ENCODE peak calls at places on chromosomes 16 and 17, in ten cellular contexts. R is omental fat pad, D is body of pancreas, E is mesothelial cell of epicardium, G is uterus, Z is neural crest cell, X is nephron progenitor cell, I is fibroblast of mammary gland, N is Calu3, M is GM12865. U is an unnamed sample.

GRCh38 chr17:80772906-80773242 is 218.8 kb upstream of the CHMP6 start:
- DNase-seq in R (no peak), D (no peak), E (no peak), G (no peak), Z (no peak), X (no peak), I (no peak), N (no peak), M (no peak), U (no peak)

GRCh38 chr17:79659376-79659775 is 48.5 kb upstream of the RBFOX3 start:
- DNase-seq in R (no peak), D (no peak), E (no peak), G (no peak), Z (no peak), X (no peak), I (no peak), N (no peak), M (no peak), U (no peak)

GRCh38 chr16:63596716-63597115 is 1525.1 kb downstream of the CDH11 start:
- DNase-seq in R (no peak), D (no peak), E (no peak), G (no peak), Z (no peak), X (no peak), I (no peak), N (no peak), M (no peak), U (no peak)

GRCh38 chr16:4290236-4290830 is 17.5 kb upstream of the TFAP4 start:
- DNase-seq in R (no peak), D (no peak), E (no peak), G (no peak), Z (no peak), X (no peak), I (peak), N (peak), M (no peak), U (peak)

GRCh38 chr16:2008631-2009301 is 855 bp downstream of the ZNF598 start:
- DNase-seq in R (no peak), D (no peak), E (no peak), G (no peak), Z (no peak), X (no peak), I (peak), N (no peak), M (peak), U (peak)

GRCh38 chr17:48611681-48612455 is 1.1 kb upstream of the HOXB7 start:
- DNase-seq in R (no peak), D (no peak), E (no peak), G (no peak), Z (no peak), X (peak), I (no peak), N (peak), M (no peak), U (no peak)

GRCh38 chr17:37743612-37743874 is 1.3 kb downstream of the HNF1B start:
- DNase-seq in R (no peak), D (peak), E (no peak), G (no peak), Z (no peak), X (peak), I (no peak), N (peak), M (no peak), U (no peak)

GRCh38 chr17:80647746-80648145 is 103.1 kb downstream of the RPTOR start:
- DNase-seq in R (no peak), D (no peak), E (no peak), G (no peak), Z (no peak), X (no peak), I (peak), N (no peak), M (no peak), U (peak)

GRCh38 chr17:44765965-44766364 is 7.2 kb downstream of the ADAM11 start:
- DNase-seq in R (no peak), D (no peak), E (no peak), G (no peak), Z (no peak), X (no peak), I (no peak), N (no peak), M (no peak), U (no peak)

GRCh38 chr17:5378566-5379207 is 40.8 kb downstream of the NUP88 start:
- DNase-seq in R (no peak), D (no peak), E (no peak), G (no peak), Z (no peak), X (no peak), I (no peak), N (no peak), M (no peak), U (no peak)

GRCh38 chr17:80891096-80892018 is 100.3 kb upstream of the CHMP6 start:
- DNase-seq in R (no peak), D (no peak), E (no peak), G (no peak), Z (no peak), X (no peak), I (peak), N (no peak), M (peak), U (peak)

GRCh38 chr17:13374203-13375143 is 227.3 kb downstream of the HS3ST3A1 start:
- DNase-seq in R (no peak), D (no peak), E (no peak), G (no peak), Z (no peak), X (no peak), I (no peak), N (no peak), M (no peak), U (no peak)

GRCh38 chr17:75271233-75271954 is 363 bp upstream of the MIF4GD start:
- DNase-seq in R (no peak), D (peak), E (peak), G (peak), Z (peak), X (peak), I (no peak), N (peak), M (peak), U (peak)

GRCh38 chr17:67374329-67375053 is 2.6 kb upstream of the PITPNC1 start:
- DNase-seq in R (peak), D (peak), E (peak), G (peak), Z (peak), X (peak), I (peak), N (peak), M (peak), U (peak)

GRCh38 chr17:81902023-81902652 is at the start of gene NPB:
- DNase-seq in R (no peak), D (no peak), E (peak), G (no peak), Z (no peak), X (peak), I (no peak), N (peak), M (no peak), U (no peak)

GRCh38 chr17:1434150-1434549 is 21.9 kb downstream of the CRK start:
- DNase-seq in R (no peak), D (no peak), E (no peak), G (no peak), Z (no peak), X (no peak), I (no peak), N (no peak), M (no peak), U (no peak)

GRCh38 chr16:29816694-29817441 is 916 bp downstream of the PAGR1 start:
- DNase-seq in R (no peak), D (peak), E (no peak), G (peak), Z (peak), X (peak), I (peak), N (peak), M (peak), U (peak)

GRCh38 chr17:31392856-31393748 is 1.6 kb downstream of the RAB11FIP4 start:
- DNase-seq in R (no peak), D (no peak), E (no peak), G (no peak), Z (no peak), X (no peak), I (no peak), N (no peak), M (no peak), U (no peak)

GRCh38 chr17:54903375-54903774 is 2.7 kb downstream of the TOM1L1 start:
- DNase-seq in R (no peak), D (peak), E (no peak), G (no peak), Z (no peak), X (no peak), I (peak), N (peak), M (no peak), U (no peak)

GRCh38 chr16:8655184-8655717 is 19.2 kb upstream of the ABAT start:
- DNase-seq in R (no peak), D (peak), E (no peak), G (no peak), Z (peak), X (peak), I (peak), N (peak), M (peak), U (peak)

GRCh38 chr16:14401839-14402115 is 228.3 kb downstream of the PARN start:
- DNase-seq in R (no peak), D (no peak), E (no peak), G (no peak), Z (no peak), X (no peak), I (peak), N (no peak), M (no peak), U (no peak)

GRCh38 chr16:10729649-10730048 is 14.0 kb upstream of the NUBP1 start:
- DNase-seq in R (no peak), D (no peak), E (no peak), G (no peak), Z (no peak), X (no peak), I (peak), N (peak), M (no peak), U (peak)

GRCh38 chr17:17439971-17440843 is 36.6 kb upstream of the MED9 start:
- DNase-seq in R (no peak), D (peak), E (no peak), G (no peak), Z (peak), X (peak), I (peak), N (peak), M (peak), U (peak)

GRCh38 chr17:4358154-4358553 is 8.3 kb downstream of the UBE2G1 start:
- DNase-seq in R (no peak), D (no peak), E (no peak), G (no peak), Z (no peak), X (no peak), I (no peak), N (no peak), M (peak), U (no peak)

GRCh38 chr17:82920150-82920549 is 80.3 kb upstream of the ZNF750 start:
- DNase-seq in R (no peak), D (no peak), E (no peak), G (no peak), Z (no peak), X (no peak), I (no peak), N (no peak), M (no peak), U (no peak)
- TF ChIP-seq CTCF in R (no peak), D (no peak), E (no peak), G (no peak), Z (no peak), X (no peak), I (no peak), N (no peak), M (no peak), U (no peak)

DNA sequence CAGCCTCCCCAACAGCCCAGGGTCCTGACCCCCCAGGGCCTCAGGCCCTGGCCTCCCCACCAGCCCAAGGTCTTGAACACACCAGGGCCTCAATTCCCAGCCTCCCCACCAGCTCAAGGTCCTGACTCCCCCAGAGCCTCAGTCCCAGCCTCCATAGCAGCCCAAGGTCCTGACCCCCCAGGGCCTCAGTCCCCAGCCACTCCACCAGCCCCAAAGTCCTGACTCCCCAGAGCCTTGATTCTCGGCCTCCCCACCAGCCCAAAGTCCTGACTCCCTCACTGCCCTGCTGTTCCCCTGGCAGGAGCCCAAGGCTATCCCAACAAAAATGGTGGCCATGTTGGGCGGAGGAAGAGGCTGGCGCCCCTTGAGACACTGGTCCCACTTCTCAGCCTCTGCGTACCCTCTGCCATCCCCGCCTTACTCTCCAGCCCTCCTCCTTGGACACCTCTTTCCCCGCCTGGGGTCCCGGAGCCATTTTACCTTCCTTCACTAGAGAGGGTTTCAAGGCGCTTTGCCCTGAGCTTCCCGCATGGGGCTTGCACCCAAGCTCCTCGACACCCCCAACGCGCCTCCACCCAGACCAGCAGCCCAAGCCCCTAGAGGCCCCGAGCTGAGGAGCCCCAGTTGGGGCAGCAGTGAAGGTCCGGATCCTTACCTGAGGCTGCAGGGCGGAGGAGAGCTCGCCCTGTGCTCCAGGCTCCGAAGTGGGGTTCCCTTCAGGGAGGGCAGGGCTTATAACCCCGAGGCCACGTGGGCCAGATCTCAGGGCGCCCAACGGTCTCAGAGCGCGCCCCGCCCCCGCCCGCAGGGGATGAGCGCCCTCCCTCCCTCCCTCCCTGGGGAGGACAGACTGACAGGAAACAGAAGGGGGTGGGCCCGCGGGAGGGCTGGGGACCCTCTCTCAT is 3.5 kb upstream of the TSPOAP1 start:
- DNase-seq in R (no peak), D (no peak), E (no peak), G (peak), Z (no peak), X (no peak), I (no peak), N (no peak), M (peak), U (no peak)
- TF ChIP-seq CTCF in R (no peak), D (no peak), E (no peak), G (no peak), Z (no peak), X (no peak), I (no peak), N (no peak), M (no peak), U (no peak)

GRCh38 chr17:72388765-72389473 is 268.1 kb downstream of the SOX9 start:
- DNase-seq in R (no peak), D (no peak), E (no peak), G (no peak), Z (no peak), X (no peak), I (peak), N (peak), M (peak), U (peak)
- TF ChIP-seq CTCF in R (no peak), D (no peak), E (no peak), G (no peak), Z (no peak), X (no peak), I (peak), N (peak), M (peak), U (peak)

GRCh38 chr17:7887482-7888183 is 956 bp upstream of the CHD3 start:
- DNase-seq in R (peak), D (peak), E (peak), G (peak), Z (peak), X (peak), I (peak), N (peak), M (peak), U (peak)

GRCh38 chr17:7887038-7887481 is 1.5 kb upstream of the CHD3 start:
- DNase-seq in R (no peak), D (no peak), E (no peak), G (no peak), Z (no peak), X (no peak), I (no peak), N (no peak), M (no peak), U (no peak)

GRCh38 chr17:7888184-7888920 is at the start of gene CHD3:
- DNase-seq in R (no peak), D (peak), E (no peak), G (no peak), Z (no peak), X (no peak), I (no peak), N (peak), M (no peak), U (peak)

GRCh38 chr17:7886227-7887037 is 2.2 kb upstream of the CHD3 start:
- DNase-seq in R (no peak), D (peak), E (no peak), G (peak), Z (peak), X (peak), I (no peak), N (peak), M (peak), U (peak)

DNA sequence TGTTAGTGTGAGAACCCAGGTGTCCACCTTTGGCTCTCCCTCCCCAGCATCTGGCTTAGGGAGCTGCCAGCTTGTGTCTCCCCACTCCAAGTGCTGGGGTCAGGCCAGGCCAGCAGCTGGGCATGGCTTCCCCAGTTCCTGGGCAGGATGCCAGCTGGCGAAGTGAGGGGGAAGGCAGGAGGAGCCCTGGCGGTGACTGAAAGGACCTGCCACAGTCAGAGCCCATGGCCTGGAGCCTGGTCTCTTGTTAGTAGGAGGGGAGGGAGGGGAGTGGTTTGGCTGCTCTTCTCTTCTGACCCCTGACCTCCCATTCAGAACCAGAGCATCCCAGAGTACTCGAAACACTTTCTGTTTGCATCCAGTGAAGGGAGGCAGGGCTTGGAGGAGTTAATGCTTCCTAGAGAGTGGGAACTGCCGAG is 586 bp downstream of the CHD3 start:
- DNase-seq in R (peak), D (peak), E (peak), G (peak), Z (peak), X (peak), I (peak), N (peak), M (peak), U (peak)
- TF ChIP-seq CTCF in R (no peak), D (peak), E (no peak), G (peak), Z (peak), X (no peak), I (peak), N (peak), M (no peak), U (peak)

GRCh38 chr17:39636927-39637736 is at the start of gene STARD3:
- DNase-seq in R (peak), D (peak), E (peak), G (peak), Z (peak), X (peak), I (peak), N (no peak), M (peak), U (peak)
- TF ChIP-seq CTCF in R (no peak), D (no peak), E (no peak), G (peak), Z (no peak), X (no peak), I (no peak), N (no peak), M (no peak), U (peak)

GRCh38 chr17:6648181-6648580 is 3.2 kb downstream of the MED31 start:
- DNase-seq in R (no peak), D (no peak), E (no peak), G (no peak), Z (no peak), X (no peak), I (peak), N (no peak), M (no peak), U (no peak)
- TF ChIP-seq CTCF in R (no peak), D (no peak), E (no peak), G (no peak), Z (no peak), X (no peak), I (peak), N (no peak), M (peak), U (peak)

U was measured in MCF 10A.